ENCODE peak calls at places on chromosomes 13 and 19, in four cellular contexts. X is activated CD8-positive, alpha-beta memory T cell treated with anti-CD3 and anti-CD28 coated beads for 1 hour; L is stimulated activated CD8-positive, alpha-beta memory T cell treated with anti-CD3 and anti-CD28 coated beads, Interleukin-4, amount 100 ng/mL, for 24 hours; V is EL. C is an unnamed sample.

GRCh38 chr13:67299731-67300130 is 69.6 kb upstream of the PCDH9 start:
- DNase-seq in X (no peak), L (no peak), V (peak), C (no peak)

GRCh38 chr19:1446713-1447564 is 3.0 kb upstream of the APC2 start:
- DNase-seq in X (no peak), L (no peak), V (no peak), C (no peak)

GRCh38 chr19:32309711-32310390 is 35.6 kb upstream of the ZNF507 start:
- DNase-seq in X (no peak), L (no peak), V (no peak), C (no peak)

GRCh38 chr19:14031719-14032480 is at the start of gene IL27RA:
- DNase-seq in X (peak), L (peak), V (peak), C (no peak)

GRCh38 chr19:48746738-48747575 is at the start of gene IZUMO1:
- DNase-seq in X (no peak), L (peak), V (peak), C (peak)

GRCh38 chr19:38044267-38045111 is 137.5 kb downstream of the SIPA1L3 start:
- DNase-seq in X (no peak), L (no peak), V (peak), C (no peak)

GRCh38 chr19:41427647-41428480 is 690 bp upstream of the B3GNT8 start:
- DNase-seq in X (peak), L (peak), V (peak), C (no peak)

GRCh38 chr13:83881031-83881727 is 1.1 kb downstream of the SLITRK1 start:
- DNase-seq in X (no peak), L (no peak), V (peak), C (no peak)

GRCh38 chr13:38173403-38173802 is 176.2 kb upstream of the UFM1 start:
- DNase-seq in X (no peak), L (no peak), V (no peak), C (no peak)

GRCh38 chr13:53637971-53638547 is 609.4 kb downstream of the OLFM4 start:
- DNase-seq in X (no peak), L (no peak), V (no peak), C (no peak)

GRCh38 chr13:33205804-33206221 is 79.7 kb downstream of the STARD13 start:
- DNase-seq in X (no peak), L (no peak), V (no peak), C (no peak)

GRCh38 chr19:54439174-54439851 is 9.7 kb upstream of the LENG8 start:
- DNase-seq in X (no peak), L (no peak), V (no peak), C (no peak)

GRCh38 chr13:114147803-114148520 is 15.5 kb upstream of the RASA3 start:
- DNase-seq in X (no peak), L (no peak), V (no peak), C (no peak)

GRCh38 chr19:48480476-48481190 is 11.5 kb downstream of the CYTH2 start:
- DNase-seq in X (no peak), L (peak), V (no peak), C (no peak)

GRCh38 chr13:106376411-106377112 is 158.9 kb downstream of the EFNB2 start:
- DNase-seq in X (no peak), L (no peak), V (peak), C (peak)

GRCh38 chr19:19410553-19411550 is 5.4 kb downstream of the GATAD2A start:
- DNase-seq in X (no peak), L (peak), V (no peak), C (no peak)

GRCh38 chr13:74644239-74644638 is 510.0 kb upstream of the KLF12 start:
- DNase-seq in X (no peak), L (no peak), V (peak), C (no peak)

GRCh38 chr19:5041168-5042038 is 72.5 kb downstream of the KDM4B start:
- DNase-seq in X (no peak), L (no peak), V (no peak), C (no peak)

GRCh38 chr13:42174344-42175162 is 97.4 kb upstream of the AKAP11 start:
- DNase-seq in X (no peak), L (no peak), V (peak), C (no peak)

GRCh38 chr19:49593233-49594113 is 2.5 kb downstream of the PRR12 start:
- DNase-seq in X (peak), L (peak), V (peak), C (no peak)

GRCh38 chr19:48798937-48799336 is 11.9 kb downstream of the BCAT2 start:
- DNase-seq in X (no peak), L (no peak), V (peak), C (no peak)

GRCh38 chr19:56643460-56643763 is 453 bp downstream of the SMIM17 start:
- DNase-seq in X (no peak), L (no peak), V (no peak), C (no peak)